ENCODE peak calls at places on chromosomes 2 and 18, in six cellular contexts. One of them, this sample, is unnamed.

GRCh38 chr2:42089340-42089925 is 41.6 kb downstream of the PKDCC start:
- DNase-seq in DND-41: peak
- DNase-seq in fibroblast of the aortic adventitia: peak
- DNase-seq in small intestine: no peak
- DNase-seq in lower leg skin: no peak
- DNase-seq in A549: peak
- DNase-seq in this sample: peak

GRCh38 chr18:58495634-58496033 is 133.3 kb downstream of the ALPK2 start:
- DNase-seq in DND-41: no peak
- DNase-seq in A549: no peak
- DNase-seq in small intestine: no peak
- DNase-seq in fibroblast of the aortic adventitia: no peak
- DNase-seq in lower leg skin: no peak
- DNase-seq in this sample: no peak

GRCh38 chr18:24987933-24988840 is 363.8 kb downstream of the ZNF521 start:
- DNase-seq in DND-41: no peak
- DNase-seq in lower leg skin: peak
- DNase-seq in small intestine: no peak
- DNase-seq in fibroblast of the aortic adventitia: no peak
- DNase-seq in A549: no peak
- DNase-seq in this sample: no peak

GRCh38 chr18:62586148-62586774 is 63.4 kb downstream of the ZCCHC2 start:
- DNase-seq in A549: peak
- DNase-seq in lower leg skin: no peak
- DNase-seq in DND-41: peak
- DNase-seq in fibroblast of the aortic adventitia: peak
- DNase-seq in small intestine: peak
- DNase-seq in this sample: peak

GRCh38 chr2:127067620-127068350 is 39.2 kb downstream of the BIN1 start:
- DNase-seq in A549: peak
- DNase-seq in small intestine: peak
- DNase-seq in fibroblast of the aortic adventitia: peak
- DNase-seq in lower leg skin: peak
- DNase-seq in DND-41: peak
- DNase-seq in this sample: peak

GRCh38 chr18:43563780-43564179 is 286.5 kb upstream of the SYT4 start:
- DNase-seq in small intestine: peak
- DNase-seq in lower leg skin: no peak
- DNase-seq in fibroblast of the aortic adventitia: peak
- DNase-seq in A549: peak
- DNase-seq in DND-41: no peak
- DNase-seq in this sample: peak

GRCh38 chr2:28355521-28356094 is 37.0 kb upstream of the FOSL2 start:
- DNase-seq in DND-41: no peak
- DNase-seq in fibroblast of the aortic adventitia: no peak
- DNase-seq in small intestine: no peak
- DNase-seq in A549: no peak
- DNase-seq in lower leg skin: peak
- DNase-seq in this sample: peak

GRCh38 chr18:31100598-31101147 is 1.5 kb downstream of the DSC2 start:
- DNase-seq in DND-41: no peak
- DNase-seq in small intestine: peak
- DNase-seq in A549: no peak
- DNase-seq in lower leg skin: no peak
- DNase-seq in fibroblast of the aortic adventitia: no peak
- DNase-seq in this sample: no peak

GRCh38 chr2:66897181-66897580 is 462.3 kb downstream of the MEIS1 start:
- DNase-seq in DND-41: no peak
- DNase-seq in fibroblast of the aortic adventitia: peak
- DNase-seq in lower leg skin: no peak
- DNase-seq in small intestine: no peak
- DNase-seq in A549: no peak
- DNase-seq in this sample: no peak

GRCh38 chr18:50644807-50645206 is 84.9 kb downstream of the MAPK4 start:
- DNase-seq in DND-41: peak
- DNase-seq in A549: peak
- DNase-seq in fibroblast of the aortic adventitia: no peak
- DNase-seq in small intestine: no peak
- DNase-seq in lower leg skin: no peak
- DNase-seq in this sample: no peak

GRCh38 chr18:59861009-59861408 is 38.8 kb upstream of the PMAIP1 start:
- DNase-seq in fibroblast of the aortic adventitia: peak
- DNase-seq in lower leg skin: no peak
- DNase-seq in A549: no peak
- DNase-seq in small intestine: peak
- DNase-seq in DND-41: no peak
- DNase-seq in this sample: no peak

GRCh38 chr18:48589797-48590519 is 51.1 kb downstream of the CTIF start:
- DNase-seq in fibroblast of the aortic adventitia: no peak
- DNase-seq in A549: no peak
- DNase-seq in small intestine: no peak
- DNase-seq in DND-41: no peak
- DNase-seq in lower leg skin: no peak
- DNase-seq in this sample: peak

GRCh38 chr18:21672868-21673267 is 31.7 kb downstream of the ABHD3 start:
- DNase-seq in lower leg skin: no peak
- DNase-seq in small intestine: peak
- DNase-seq in A549: peak
- DNase-seq in fibroblast of the aortic adventitia: peak
- DNase-seq in DND-41: no peak
- DNase-seq in this sample: peak

GRCh38 chr18:35042389-35043066 is 1.3 kb downstream of the MAPRE2 start:
- DNase-seq in A549: no peak
- DNase-seq in lower leg skin: no peak
- DNase-seq in DND-41: no peak
- DNase-seq in small intestine: peak
- DNase-seq in fibroblast of the aortic adventitia: peak
- DNase-seq in this sample: no peak

GRCh38 chr18:62486290-62486964 is 36.4 kb upstream of the ZCCHC2 start:
- DNase-seq in small intestine: peak
- DNase-seq in A549: peak
- DNase-seq in fibroblast of the aortic adventitia: peak
- DNase-seq in lower leg skin: peak
- DNase-seq in DND-41: no peak
- DNase-seq in this sample: peak

GRCh38 chr2:8633186-8633734 is 48.6 kb upstream of the ID2 start:
- DNase-seq in fibroblast of the aortic adventitia: no peak
- DNase-seq in A549: no peak
- DNase-seq in DND-41: no peak
- DNase-seq in lower leg skin: no peak
- DNase-seq in small intestine: no peak
- DNase-seq in this sample: no peak

GRCh38 chr18:49075697-49076096 is 124.9 kb upstream of the SMAD7 start:
- DNase-seq in DND-41: no peak
- DNase-seq in A549: no peak
- DNase-seq in fibroblast of the aortic adventitia: peak
- DNase-seq in small intestine: no peak
- DNase-seq in lower leg skin: no peak
- DNase-seq in this sample: no peak

GRCh38 chr18:32777049-32777448 is 4.2 kb upstream of the KLHL14 start:
- DNase-seq in lower leg skin: no peak
- DNase-seq in A549: no peak
- DNase-seq in small intestine: no peak
- DNase-seq in fibroblast of the aortic adventitia: peak
- DNase-seq in DND-41: no peak
- DNase-seq in this sample: no peak

GRCh38 chr2:144507441-144508161 is 12.3 kb downstream of the ZEB2 start:
- DNase-seq in A549: no peak
- DNase-seq in fibroblast of the aortic adventitia: peak
- DNase-seq in lower leg skin: no peak
- DNase-seq in small intestine: no peak
- DNase-seq in DND-41: no peak
- DNase-seq in this sample: no peak

GRCh38 chr2:190407662-190408537 is at the start of gene MFSD6:
- DNase-seq in small intestine: peak
- DNase-seq in DND-41: peak
- DNase-seq in A549: peak
- DNase-seq in fibroblast of the aortic adventitia: no peak
- DNase-seq in lower leg skin: peak
- DNase-seq in this sample: peak

GRCh38 chr2:241859017-241859435 is 332 bp upstream of the PDCD1 start:
- DNase-seq in small intestine: no peak
- DNase-seq in DND-41: no peak
- DNase-seq in A549: no peak
- DNase-seq in fibroblast of the aortic adventitia: no peak
- DNase-seq in lower leg skin: no peak
- DNase-seq in this sample: no peak

GRCh38 chr2:241859436-241860183 is 916 bp upstream of the PDCD1 start:
- DNase-seq in fibroblast of the aortic adventitia: peak
- DNase-seq in small intestine: peak
- DNase-seq in DND-41: peak
- DNase-seq in lower leg skin: peak
- DNase-seq in A549: no peak
- DNase-seq in this sample: peak

GRCh38 chr2:241857041-241857541 is 1.6 kb downstream of the PDCD1 start:
- DNase-seq in A549: no peak
- DNase-seq in lower leg skin: no peak
- DNase-seq in fibroblast of the aortic adventitia: no peak
- DNase-seq in small intestine: no peak
- DNase-seq in DND-41: no peak
- DNase-seq in this sample: no peak

GRCh38 chr2:241857572-241858121 is 1.0 kb downstream of the PDCD1 start:
- DNase-seq in fibroblast of the aortic adventitia: no peak
- DNase-seq in lower leg skin: no peak
- DNase-seq in A549: no peak
- DNase-seq in DND-41: no peak
- DNase-seq in small intestine: no peak
- DNase-seq in this sample: no peak

GRCh38 chr2:241858206-241859016 is at the start of gene PDCD1:
- DNase-seq in small intestine: no peak
- DNase-seq in A549: no peak
- DNase-seq in lower leg skin: no peak
- DNase-seq in DND-41: no peak
- DNase-seq in fibroblast of the aortic adventitia: no peak
- DNase-seq in this sample: no peak
- H3K4me3 ChIP-seq in small intestine: peak
- H3K4me3 ChIP-seq in A549: no peak
- H3K4me3 ChIP-seq in lower leg skin: no peak
- H3K4me3 ChIP-seq in DND-41: peak
- H3K4me3 ChIP-seq in fibroblast of the aortic adventitia: peak
- H3K4me3 ChIP-seq in this sample: no peak

GRCh38 chr2:79619976-79620375 is 107.1 kb downstream of the CTNNA2 start:
- DNase-seq in DND-41: no peak
- DNase-seq in lower leg skin: no peak
- DNase-seq in fibroblast of the aortic adventitia: no peak
- DNase-seq in A549: no peak
- DNase-seq in small intestine: no peak
- DNase-seq in this sample: no peak

GRCh38 chr2:79622508-79622907 is 109.7 kb downstream of the CTNNA2 start:
- DNase-seq in small intestine: no peak
- DNase-seq in DND-41: no peak
- DNase-seq in lower leg skin: no peak
- DNase-seq in fibroblast of the aortic adventitia: no peak
- DNase-seq in A549: peak
- DNase-seq in this sample: no peak

GRCh38 chr2:79620679-79621078 is 107.8 kb downstream of the CTNNA2 start:
- DNase-seq in A549: peak
- DNase-seq in lower leg skin: no peak
- DNase-seq in DND-41: no peak
- DNase-seq in fibroblast of the aortic adventitia: no peak
- DNase-seq in small intestine: no peak
- DNase-seq in this sample: no peak

GRCh38 chr2:79621252-79621651 is 108.4 kb downstream of the CTNNA2 start:
- DNase-seq in fibroblast of the aortic adventitia: no peak
- DNase-seq in DND-41: no peak
- DNase-seq in A549: no peak
- DNase-seq in small intestine: no peak
- DNase-seq in lower leg skin: no peak
- DNase-seq in this sample: no peak

DNA sequence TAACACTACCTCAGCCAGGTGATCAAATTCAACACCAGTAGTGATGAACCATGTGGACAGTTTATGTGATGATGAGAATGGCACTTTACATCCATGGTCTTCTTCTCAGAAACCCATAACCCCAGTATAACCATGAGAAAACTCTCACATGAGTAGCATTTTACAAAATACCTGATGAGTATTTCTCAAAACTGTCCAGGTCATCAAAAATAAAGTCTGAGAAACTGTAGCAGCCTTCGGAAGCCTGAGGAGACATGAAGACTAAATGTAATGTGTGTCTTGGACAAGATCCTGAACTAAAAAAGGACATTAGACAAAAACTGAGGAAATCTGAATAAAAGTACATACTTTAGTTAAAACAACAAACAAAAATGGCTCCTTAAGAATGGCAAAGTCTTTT is 108.9 kb downstream of the CTNNA2 start:
- DNase-seq in A549: no peak
- DNase-seq in fibroblast of the aortic adventitia: no peak
- DNase-seq in lower leg skin: no peak
- DNase-seq in small intestine: no peak
- DNase-seq in DND-41: no peak
- DNase-seq in this sample: no peak
- H3K4me3 ChIP-seq in A549: no peak
- H3K4me3 ChIP-seq in fibroblast of the aortic adventitia: no peak
- H3K4me3 ChIP-seq in lower leg skin: no peak
- H3K4me3 ChIP-seq in small intestine: no peak
- H3K4me3 ChIP-seq in DND-41: no peak
- H3K4me3 ChIP-seq in this sample: no peak

GRCh38 chr2:36785179-36785795 is 88.8 kb downstream of the VIT start:
- DNase-seq in small intestine: peak
- DNase-seq in A549: peak
- DNase-seq in lower leg skin: peak
- DNase-seq in fibroblast of the aortic adventitia: peak
- DNase-seq in DND-41: peak
- DNase-seq in this sample: peak
- H3K4me3 ChIP-seq in small intestine: no peak
- H3K4me3 ChIP-seq in A549: no peak
- H3K4me3 ChIP-seq in lower leg skin: no peak
- H3K4me3 ChIP-seq in fibroblast of the aortic adventitia: no peak
- H3K4me3 ChIP-seq in DND-41: no peak
- H3K4me3 ChIP-seq in this sample: no peak

GRCh38 chr2:71545572-71546274 is 92.4 kb downstream of the DYSF start:
- DNase-seq in small intestine: peak
- DNase-seq in DND-41: peak
- DNase-seq in fibroblast of the aortic adventitia: peak
- DNase-seq in lower leg skin: peak
- DNase-seq in A549: peak
- DNase-seq in this sample: no peak
- H3K4me3 ChIP-seq in small intestine: peak
- H3K4me3 ChIP-seq in DND-41: no peak
- H3K4me3 ChIP-seq in fibroblast of the aortic adventitia: no peak
- H3K4me3 ChIP-seq in lower leg skin: no peak
- H3K4me3 ChIP-seq in A549: peak
- H3K4me3 ChIP-seq in this sample: no peak

GRCh38 chr2:233062447-233062842 is 2.3 kb downstream of the INPP5D start:
- DNase-seq in DND-41: no peak
- DNase-seq in lower leg skin: no peak
- DNase-seq in A549: no peak
- DNase-seq in small intestine: no peak
- DNase-seq in fibroblast of the aortic adventitia: no peak
- DNase-seq in this sample: no peak
- H3K4me3 ChIP-seq in DND-41: peak
- H3K4me3 ChIP-seq in lower leg skin: no peak
- H3K4me3 ChIP-seq in A549: no peak
- H3K4me3 ChIP-seq in small intestine: peak
- H3K4me3 ChIP-seq in fibroblast of the aortic adventitia: no peak
- H3K4me3 ChIP-seq in this sample: no peak

This sample was measured in MG63.